ENCODE peak calls at places on chromosomes 13 and 19, in five cellular contexts. One of them, this sample, is unnamed.

GRCh38 chr19:7442423-7442822 is 46.4 kb downstream of the PEX11G start:
- DNase-seq in H1: no peak
- DNase-seq in K562: no peak
- DNase-seq in A549: no peak
- DNase-seq in GM12878: no peak
- DNase-seq in this sample: no peak

GRCh38 chr19:46009530-46010510 is 13.0 kb downstream of the PGLYRP1 start:
- DNase-seq in H1: peak
- DNase-seq in K562: peak
- DNase-seq in A549: peak
- DNase-seq in GM12878: no peak
- DNase-seq in this sample: peak

GRCh38 chr13:36885901-36886300 is 34.1 kb downstream of the SMAD9 start:
- DNase-seq in H1: no peak
- DNase-seq in K562: no peak
- DNase-seq in A549: no peak
- DNase-seq in GM12878: no peak
- DNase-seq in this sample: no peak

GRCh38 chr13:98677398-98677797 is 75.1 kb downstream of the SLC15A1 start:
- DNase-seq in H1: no peak
- DNase-seq in K562: no peak
- DNase-seq in A549: no peak
- DNase-seq in GM12878: no peak
- DNase-seq in this sample: no peak

GRCh38 chr13:44437356-44438233 is 64.0 kb downstream of the SERP2 start:
- DNase-seq in H1: no peak
- DNase-seq in K562: peak
- DNase-seq in A549: no peak
- DNase-seq in GM12878: no peak
- DNase-seq in this sample: peak

GRCh38 chr19:48415395-48415794 is 21.9 kb downstream of the GRIN2D start:
- DNase-seq in H1: peak
- DNase-seq in K562: peak
- DNase-seq in A549: no peak
- DNase-seq in GM12878: no peak
- DNase-seq in this sample: peak

GRCh38 chr13:44197791-44198770 is 175.5 kb upstream of the SERP2 start:
- DNase-seq in H1: no peak
- DNase-seq in K562: no peak
- DNase-seq in A549: no peak
- DNase-seq in GM12878: peak
- DNase-seq in this sample: no peak

GRCh38 chr13:20482275-20482761 is 43.3 kb downstream of the CRYL1 start:
- DNase-seq in H1: no peak
- DNase-seq in K562: no peak
- DNase-seq in A549: no peak
- DNase-seq in GM12878: no peak
- DNase-seq in this sample: no peak

GRCh38 chr13:35210234-35210633 is 266.3 kb downstream of the MAB21L1 start:
- DNase-seq in H1: no peak
- DNase-seq in K562: no peak
- DNase-seq in A549: no peak
- DNase-seq in GM12878: no peak
- DNase-seq in this sample: no peak

GRCh38 chr13:73417012-73417615 is 358.3 kb downstream of the KLF5 start:
- DNase-seq in H1: no peak
- DNase-seq in K562: peak
- DNase-seq in A549: peak
- DNase-seq in GM12878: no peak
- DNase-seq in this sample: peak

GRCh38 chr13:30559274-30559673 is 58.4 kb upstream of the USPL1 start:
- DNase-seq in H1: no peak
- DNase-seq in K562: no peak
- DNase-seq in A549: no peak
- DNase-seq in GM12878: no peak
- DNase-seq in this sample: no peak

GRCh38 chr19:16888629-16889371 is at the start of gene F2RL3:
- DNase-seq in H1: no peak
- DNase-seq in K562: peak
- DNase-seq in A549: no peak
- DNase-seq in GM12878: no peak
- DNase-seq in this sample: no peak

GRCh38 chr13:51902776-51903175 is 41.0 kb downstream of the CCDC70 start:
- DNase-seq in H1: no peak
- DNase-seq in K562: no peak
- DNase-seq in A549: no peak
- DNase-seq in GM12878: no peak
- DNase-seq in this sample: no peak

GRCh38 chr13:40440990-40441820 is 225.2 kb downstream of the FOXO1 start:
- DNase-seq in H1: no peak
- DNase-seq in K562: no peak
- DNase-seq in A549: no peak
- DNase-seq in GM12878: no peak
- DNase-seq in this sample: no peak

GRCh38 chr19:28128341-28128740 is 1084.6 kb downstream of the UQCRFS1 start:
- DNase-seq in H1: no peak
- DNase-seq in K562: no peak
- DNase-seq in A549: no peak
- DNase-seq in GM12878: no peak
- DNase-seq in this sample: no peak

GRCh38 chr19:10086904-10087256 is 763 bp downstream of the SHFL start:
- DNase-seq in H1: no peak
- DNase-seq in K562: peak
- DNase-seq in A549: no peak
- DNase-seq in GM12878: no peak
- DNase-seq in this sample: no peak

GRCh38 chr13:83941669-83942335 is 59.5 kb upstream of the SLITRK1 start:
- DNase-seq in H1: no peak
- DNase-seq in K562: no peak
- DNase-seq in A549: no peak
- DNase-seq in GM12878: no peak
- DNase-seq in this sample: peak

GRCh38 chr19:23762884-23763711 is 4.4 kb upstream of the ZNF681 start:
- DNase-seq in H1: peak
- DNase-seq in K562: peak
- DNase-seq in A549: no peak
- DNase-seq in GM12878: peak
- DNase-seq in this sample: no peak

GRCh38 chr19:3547301-3547731 is 8.3 kb downstream of the TEKTIP1 start:
- DNase-seq in H1: no peak
- DNase-seq in K562: no peak
- DNase-seq in A549: no peak
- DNase-seq in GM12878: no peak
- DNase-seq in this sample: no peak

GRCh38 chr13:113671066-113672001 is 4.3 kb downstream of the GRK1 start:
- DNase-seq in H1: no peak
- DNase-seq in K562: no peak
- DNase-seq in A549: no peak
- DNase-seq in GM12878: no peak
- DNase-seq in this sample: no peak

GRCh38 chr19:6087074-6087506 is 23.2 kb downstream of the RFX2 start:
- DNase-seq in H1: no peak
- DNase-seq in K562: peak
- DNase-seq in A549: no peak
- DNase-seq in GM12878: peak
- DNase-seq in this sample: peak

GRCh38 chr19:47778954-47779351 is 450 bp downstream of the SELENOW start:
- DNase-seq in H1: no peak
- DNase-seq in K562: no peak
- DNase-seq in A549: no peak
- DNase-seq in GM12878: no peak
- DNase-seq in this sample: no peak

GRCh38 chr13:73171242-73171641 is 112.4 kb downstream of the KLF5 start:
- DNase-seq in H1: no peak
- DNase-seq in K562: no peak
- DNase-seq in A549: no peak
- DNase-seq in GM12878: no peak
- DNase-seq in this sample: no peak

GRCh38 chr13:95614641-95615245 is 29.8 kb downstream of the DZIP1 start:
- DNase-seq in H1: no peak
- DNase-seq in K562: no peak
- DNase-seq in A549: no peak
- DNase-seq in GM12878: no peak
- DNase-seq in this sample: no peak

GRCh38 chr19:48852292-48852691 is 16.0 kb upstream of the HSD17B14 start:
- DNase-seq in H1: no peak
- DNase-seq in K562: no peak
- DNase-seq in A549: no peak
- DNase-seq in GM12878: no peak
- DNase-seq in this sample: no peak

GRCh38 chr13:99916366-99917103 is 55.0 kb downstream of the ZIC5 start:
- DNase-seq in H1: no peak
- DNase-seq in K562: peak
- DNase-seq in A549: peak
- DNase-seq in GM12878: peak
- DNase-seq in this sample: peak

GRCh38 chr19:38417544-38418506 is 8.2 kb downstream of the RASGRP4 start:
- DNase-seq in H1: peak
- DNase-seq in K562: peak
- DNase-seq in A549: peak
- DNase-seq in GM12878: no peak
- DNase-seq in this sample: no peak
- TF ChIP-seq CHD2 in H1: no peak
- TF ChIP-seq CHD2 in K562: peak
- TF ChIP-seq CHD2 in A549: no peak
- TF ChIP-seq CHD2 in GM12878: no peak
- TF ChIP-seq CHD2 in this sample: no peak

GRCh38 chr19:33438987-33439781 is 65.7 kb downstream of the CEBPG start:
- DNase-seq in H1: no peak
- DNase-seq in K562: no peak
- DNase-seq in A549: no peak
- DNase-seq in GM12878: no peak
- DNase-seq in this sample: no peak
- TF ChIP-seq CHD2 in H1: no peak
- TF ChIP-seq CHD2 in K562: no peak
- TF ChIP-seq CHD2 in A549: no peak
- TF ChIP-seq CHD2 in GM12878: no peak
- TF ChIP-seq CHD2 in this sample: no peak

DNA sequence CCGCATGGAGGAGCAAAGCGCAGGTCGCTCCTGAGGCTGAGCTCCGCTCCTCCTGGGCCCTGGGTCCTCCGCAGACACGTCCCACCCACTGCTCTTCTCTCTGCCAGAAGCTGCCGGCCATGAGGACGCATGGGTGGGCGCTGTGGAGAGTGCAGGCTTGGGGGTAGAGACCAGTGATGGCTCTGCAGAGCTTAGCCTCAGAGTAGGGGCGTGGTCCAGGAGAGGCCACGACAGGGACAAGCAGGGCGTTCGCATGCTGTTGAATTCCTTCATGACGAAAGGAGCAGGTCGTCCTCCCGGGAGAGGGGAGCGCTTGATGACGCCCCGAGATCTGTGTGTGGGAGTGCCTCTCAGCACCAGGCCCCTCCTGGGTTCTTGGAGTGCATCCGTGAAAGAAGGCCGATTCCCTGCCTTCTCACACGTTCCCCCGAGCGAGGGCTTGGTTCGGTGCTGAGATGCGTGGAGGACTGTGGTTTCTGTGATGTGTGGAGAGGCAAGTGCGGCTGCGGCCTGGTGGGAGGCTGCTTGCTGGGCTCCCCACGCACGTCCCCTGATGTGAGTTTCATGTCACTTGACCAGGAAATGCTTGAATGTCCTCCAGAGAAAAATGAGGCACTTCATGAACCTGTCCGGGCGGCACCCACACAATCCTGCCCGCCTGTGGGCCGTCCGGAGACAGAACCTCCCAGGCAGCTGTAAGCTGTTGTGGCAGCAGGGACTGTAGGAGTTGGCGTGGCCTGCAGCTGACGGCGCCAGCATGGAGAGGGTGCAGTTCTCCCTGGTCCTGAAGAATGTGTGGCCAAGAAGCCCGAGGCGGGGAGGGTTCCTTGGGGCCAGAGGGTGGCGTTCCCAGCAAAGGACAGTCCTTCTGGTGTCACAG is 4.5 kb downstream of the SF3A2 start:
- DNase-seq in H1: no peak
- DNase-seq in K562: no peak
- DNase-seq in A549: no peak
- DNase-seq in GM12878: no peak
- DNase-seq in this sample: no peak
- TF ChIP-seq CHD2 in H1: no peak
- TF ChIP-seq CHD2 in K562: no peak
- TF ChIP-seq CHD2 in A549: no peak
- TF ChIP-seq CHD2 in GM12878: no peak
- TF ChIP-seq CHD2 in this sample: no peak

GRCh38 chr19:54415208-54415900 is at the start of gene TTYH1:
- DNase-seq in H1: peak
- DNase-seq in K562: no peak
- DNase-seq in A549: no peak
- DNase-seq in GM12878: no peak
- DNase-seq in this sample: no peak
- TF ChIP-seq CHD2 in H1: no peak
- TF ChIP-seq CHD2 in K562: no peak
- TF ChIP-seq CHD2 in A549: no peak
- TF ChIP-seq CHD2 in GM12878: no peak
- TF ChIP-seq CHD2 in this sample: no peak